ENCODE peak calls at places on chromosomes 13 and 19, in seven cellular contexts. V is IMR-90, E is A549, G is heart right ventricle, J is fibroblast of the aortic adventitia, A is spleen, H is choroid plexus epithelial cell. X is an unnamed sample.

GRCh38 chr13:46178143-46178542 is 3.8 kb downstream of the LCP1 start:
- DNase-seq in V (no peak), E (no peak), G (no peak), J (no peak), A (no peak), H (no peak), X (no peak)

GRCh38 chr13:41231786-41232185 is 31.6 kb downstream of the MTRF1 start:
- DNase-seq in V (peak), E (no peak), G (no peak), J (peak), A (no peak), H (peak), X (peak)

GRCh38 chr13:46683879-46684278 is 113.1 kb downstream of the ESD start:
- DNase-seq in V (peak), E (no peak), G (no peak), J (no peak), A (no peak), H (no peak), X (peak)

GRCh38 chr13:74641586-74641985 is 507.4 kb upstream of the KLF12 start:
- DNase-seq in V (peak), E (no peak), G (no peak), J (peak), A (no peak), H (peak), X (peak)

GRCh38 chr13:99313473-99313872 is 6.3 kb upstream of the GPR183 start:
- DNase-seq in V (no peak), E (no peak), G (no peak), J (no peak), A (no peak), H (no peak), X (no peak)

GRCh38 chr19:48239582-48240141 is 16.1 kb downstream of the CARD8 start:
- DNase-seq in V (peak), E (no peak), G (no peak), J (peak), A (no peak), H (peak), X (peak)

GRCh38 chr13:42215578-42216421 is 56.2 kb upstream of the AKAP11 start:
- DNase-seq in V (peak), E (no peak), G (no peak), J (peak), A (no peak), H (peak), X (peak)

GRCh38 chr13:93948523-93948922 is 531.0 kb downstream of the DCT start:
- DNase-seq in V (no peak), E (no peak), G (no peak), J (no peak), A (no peak), H (no peak), X (no peak)

GRCh38 chr13:95300625-95301134 is 571 bp downstream of the ABCC4 start:
- DNase-seq in V (peak), E (peak), G (peak), J (peak), A (peak), H (peak), X (peak)

GRCh38 chr13:113187263-113187669 is 21.2 kb downstream of the PCID2 start:
- DNase-seq in V (peak), E (peak), G (peak), J (peak), A (no peak), H (peak), X (peak)

GRCh38 chr19:56091751-56092546 is 29.1 kb downstream of the ZNF787 start:
- DNase-seq in V (no peak), E (peak), G (no peak), J (no peak), A (no peak), H (no peak), X (no peak)

GRCh38 chr13:31588923-31589322 is 150.4 kb upstream of the RXFP2 start:
- DNase-seq in V (no peak), E (no peak), G (no peak), J (no peak), A (no peak), H (no peak), X (no peak)

GRCh38 chr13:79407349-79407979 is 1.4 kb upstream of the RBM26 start:
- DNase-seq in V (no peak), E (no peak), G (no peak), J (no peak), A (no peak), H (no peak), X (no peak)

GRCh38 chr19:14735915-14736314 is 42.4 kb downstream of the ADGRE2 start:
- DNase-seq in V (no peak), E (no peak), G (no peak), J (no peak), A (no peak), H (no peak), X (no peak)

GRCh38 chr13:40124648-40125045 is 469.2 kb downstream of the COG6 start:
- DNase-seq in V (no peak), E (no peak), G (no peak), J (no peak), A (no peak), H (no peak), X (no peak)

GRCh38 chr19:34416021-34416545 is 11.9 kb downstream of the PDCD2L start:
- DNase-seq in V (peak), E (no peak), G (no peak), J (no peak), A (peak), H (peak), X (no peak)

GRCh38 chr13:42836930-42837329 is 55.5 kb downstream of the FAM216B start:
- DNase-seq in V (peak), E (peak), G (no peak), J (peak), A (no peak), H (peak), X (peak)

GRCh38 chr19:38734426-38735256 is 9.6 kb downstream of the CAPN12 start:
- DNase-seq in V (no peak), E (peak), G (no peak), J (no peak), A (peak), H (peak), X (no peak)

GRCh38 chr13:73984949-73985691 is 149.1 kb downstream of the KLF12 start:
- DNase-seq in V (no peak), E (no peak), G (no peak), J (no peak), A (no peak), H (no peak), X (no peak)

GRCh38 chr13:45833663-45834062 is 17.9 kb downstream of the SIAH3 start:
- DNase-seq in V (peak), E (no peak), G (peak), J (peak), A (no peak), H (peak), X (peak)

GRCh38 chr13:80093888-80094287 is 247.0 kb downstream of the SPRY2 start:
- DNase-seq in V (no peak), E (no peak), G (no peak), J (no peak), A (no peak), H (no peak), X (no peak)

GRCh38 chr13:98411617-98412310 is 165.1 kb downstream of the STK24 start:
- DNase-seq in V (no peak), E (no peak), G (no peak), J (peak), A (no peak), H (peak), X (no peak)

GRCh38 chr13:25738797-25739196 is 313.0 kb downstream of the SHISA2 start:
- DNase-seq in V (no peak), E (no peak), G (no peak), J (no peak), A (no peak), H (no peak), X (no peak)

GRCh38 chr13:110001622-110002275 is 215.4 kb upstream of the IRS2 start:
- DNase-seq in V (peak), E (no peak), G (no peak), J (peak), A (no peak), H (peak), X (peak)

GRCh38 chr13:111516712-111517640 is 196.5 kb downstream of the TEX29 start:
- DNase-seq in V (no peak), E (no peak), G (no peak), J (no peak), A (peak), H (no peak), X (no peak)

GRCh38 chr13:103794526-103794925 is 728.3 kb upstream of the SLC10A2 start:
- DNase-seq in V (no peak), E (no peak), G (no peak), J (no peak), A (no peak), H (no peak), X (no peak)

GRCh38 chr13:49247722-49248432 is at the start of gene CDADC1:
- DNase-seq in V (peak), E (peak), G (peak), J (peak), A (peak), H (peak), X (peak)

GRCh38 chr13:49253310-49253709 is 5.6 kb downstream of the CDADC1 start:
- DNase-seq in V (no peak), E (no peak), G (no peak), J (no peak), A (no peak), H (no peak), X (no peak)

GRCh38 chr13:49246850-49247721 is 639 bp upstream of the CDADC1 start:
- DNase-seq in V (no peak), E (no peak), G (no peak), J (no peak), A (no peak), H (peak), X (no peak)

GRCh38 chr13:49253997-49254396 is 6.3 kb downstream of the CDADC1 start:
- DNase-seq in V (no peak), E (no peak), G (no peak), J (no peak), A (no peak), H (no peak), X (no peak)

DNA sequence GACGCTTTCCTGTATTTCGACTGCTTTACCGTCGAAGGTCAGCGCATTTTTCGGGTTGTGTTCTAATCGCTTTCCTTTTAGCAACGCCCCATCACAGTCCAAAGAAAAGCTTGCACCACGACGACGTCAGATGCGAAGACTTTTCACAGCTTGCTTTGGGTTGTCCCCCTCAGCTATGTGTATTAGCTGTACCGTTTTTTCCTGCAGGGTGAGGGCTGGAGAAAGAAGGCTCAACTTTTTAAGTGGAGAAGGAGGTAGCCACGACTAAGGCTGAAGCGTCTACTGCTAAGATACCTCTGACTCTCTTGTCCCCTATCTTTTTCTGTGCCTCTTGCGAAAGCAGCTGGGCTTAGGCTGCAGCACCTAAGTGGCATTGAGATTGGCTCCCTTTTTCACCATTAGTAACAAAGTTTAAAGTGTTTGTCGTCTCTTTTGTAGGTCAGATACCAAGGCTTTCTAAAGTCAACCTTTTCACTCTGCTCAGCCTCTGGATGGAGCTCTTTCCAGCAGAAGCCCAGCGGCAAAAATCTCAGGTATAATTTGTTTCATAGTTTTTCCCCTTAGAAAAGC is 793 bp downstream of the CDADC1 start:
- DNase-seq in V (peak), E (peak), G (no peak), J (peak), A (no peak), H (peak), X (peak)
- TF ChIP-seq CTCF in V (peak), E (no peak), G (no peak), J (peak), A (no peak), H (peak), X (peak)

DNA sequence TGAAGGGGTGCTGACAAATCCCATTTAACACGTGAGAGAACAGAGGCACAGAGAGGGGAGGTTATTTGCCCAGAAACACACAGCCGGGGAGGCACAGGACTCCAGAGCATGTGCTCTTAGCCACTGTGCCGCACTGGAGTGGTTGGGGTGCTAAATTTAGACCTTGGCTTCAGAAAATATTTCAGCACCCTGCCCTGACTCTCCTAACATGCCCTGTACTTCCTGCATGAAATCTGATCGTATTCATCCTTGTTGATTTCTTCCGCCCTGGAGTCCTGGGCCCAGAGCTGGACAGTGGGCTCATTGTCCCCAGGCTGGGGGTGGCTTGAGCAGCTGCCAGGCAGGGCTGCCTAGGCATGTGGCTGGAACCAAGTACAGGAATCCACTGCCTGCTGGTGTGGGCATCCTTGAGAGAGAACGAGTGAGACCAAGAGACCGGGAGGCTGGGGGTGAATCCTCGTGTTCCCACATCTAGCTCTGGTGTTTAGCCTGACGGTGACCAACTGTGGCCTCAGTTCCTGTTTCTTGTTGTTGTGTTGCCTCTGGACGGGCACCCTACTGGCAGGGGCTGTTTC is 5.3 kb downstream of the SLC27A1 start:
- DNase-seq in V (peak), E (no peak), G (peak), J (peak), A (no peak), H (peak), X (peak)
- H3K4me3 ChIP-seq in V (no peak), E (no peak), G (no peak), J (no peak), A (no peak), H (no peak), X (no peak)

DNA sequence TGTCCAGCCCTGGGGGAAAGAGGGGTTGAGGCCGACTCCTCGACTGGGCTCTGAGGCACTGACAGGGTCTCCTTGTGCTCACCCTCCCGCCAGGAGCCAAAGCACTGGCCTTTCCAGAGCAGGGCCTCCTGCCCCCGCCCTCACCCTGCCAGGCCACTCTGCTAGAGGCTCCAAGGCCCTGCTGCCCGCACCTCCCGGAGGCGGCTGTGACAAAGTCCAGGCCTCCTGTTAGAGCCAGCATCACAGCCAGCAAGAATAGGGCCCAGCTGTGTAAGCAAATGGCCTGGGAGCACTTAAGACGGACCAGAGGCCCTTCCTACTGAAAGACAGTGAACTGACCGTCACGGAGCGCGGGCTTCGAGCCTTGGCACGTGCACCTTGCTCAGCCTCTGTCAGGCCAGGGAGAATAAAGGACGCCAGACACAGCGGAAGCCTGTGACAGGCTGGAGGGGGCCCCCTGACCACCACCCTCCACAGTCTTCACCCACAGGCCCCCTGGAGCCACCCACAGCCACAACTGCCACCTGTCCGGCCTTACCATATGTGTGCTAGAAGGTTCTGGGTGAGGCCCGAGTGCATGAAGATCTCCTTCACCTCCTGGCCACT is 50.9 kb downstream of the EPS15L1 start:
- DNase-seq in V (no peak), E (no peak), G (peak), J (no peak), A (no peak), H (no peak), X (no peak)
- TF ChIP-seq CTCF in V (no peak), E (no peak), G (no peak), J (no peak), A (no peak), H (no peak), X (no peak)

GRCh38 chr13:24668955-24669354 is 11.3 kb upstream of the ATP12A start:
- DNase-seq in V (no peak), E (no peak), G (no peak), J (no peak), A (no peak), H (no peak), X (no peak)

GRCh38 chr13:24670174-24670573 is 10.0 kb upstream of the ATP12A start:
- DNase-seq in V (no peak), E (no peak), G (no peak), J (no peak), A (no peak), H (no peak), X (no peak)

GRCh38 chr13:24672141-24673132 is 7.8 kb upstream of the ATP12A start:
- DNase-seq in V (no peak), E (no peak), G (no peak), J (no peak), A (no peak), H (no peak), X (no peak)

GRCh38 chr13:24671367-24672117 is 8.7 kb upstream of the ATP12A start:
- DNase-seq in V (peak), E (peak), G (no peak), J (peak), A (no peak), H (peak), X (peak)

GRCh38 chr13:24670927-24671326 is 9.3 kb upstream of the ATP12A start:
- DNase-seq in V (no peak), E (peak), G (no peak), J (peak), A (no peak), H (peak), X (no peak)
- H3K4me3 ChIP-seq in V (no peak), E (peak), G (no peak), J (no peak), A (no peak), H (no peak), X (no peak)

DNA sequence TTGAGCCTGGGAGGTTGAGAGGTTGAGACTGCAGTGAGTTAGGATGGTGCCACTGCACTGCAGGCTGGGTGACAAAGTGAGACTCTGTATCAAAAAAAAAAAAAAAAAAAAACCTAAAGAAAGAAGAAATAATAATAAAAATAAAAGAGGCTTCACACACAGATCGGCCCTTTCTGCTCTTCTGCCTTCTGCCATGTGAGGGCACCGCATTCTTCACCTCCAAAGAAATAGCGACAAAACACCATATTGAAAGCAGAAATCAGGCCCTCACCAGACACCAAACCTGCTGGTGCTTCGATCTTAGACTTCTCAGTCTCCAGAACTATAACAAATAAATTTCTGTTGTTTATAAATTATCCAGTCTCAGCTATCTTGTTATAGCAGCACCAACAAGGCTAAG is 3.0 kb downstream of the ZNF649 start:
- DNase-seq in V (no peak), E (no peak), G (no peak), J (no peak), A (no peak), H (no peak), X (no peak)
- TF ChIP-seq CTCF in V (peak), E (no peak), G (no peak), J (no peak), A (no peak), H (peak), X (no peak)

DNA sequence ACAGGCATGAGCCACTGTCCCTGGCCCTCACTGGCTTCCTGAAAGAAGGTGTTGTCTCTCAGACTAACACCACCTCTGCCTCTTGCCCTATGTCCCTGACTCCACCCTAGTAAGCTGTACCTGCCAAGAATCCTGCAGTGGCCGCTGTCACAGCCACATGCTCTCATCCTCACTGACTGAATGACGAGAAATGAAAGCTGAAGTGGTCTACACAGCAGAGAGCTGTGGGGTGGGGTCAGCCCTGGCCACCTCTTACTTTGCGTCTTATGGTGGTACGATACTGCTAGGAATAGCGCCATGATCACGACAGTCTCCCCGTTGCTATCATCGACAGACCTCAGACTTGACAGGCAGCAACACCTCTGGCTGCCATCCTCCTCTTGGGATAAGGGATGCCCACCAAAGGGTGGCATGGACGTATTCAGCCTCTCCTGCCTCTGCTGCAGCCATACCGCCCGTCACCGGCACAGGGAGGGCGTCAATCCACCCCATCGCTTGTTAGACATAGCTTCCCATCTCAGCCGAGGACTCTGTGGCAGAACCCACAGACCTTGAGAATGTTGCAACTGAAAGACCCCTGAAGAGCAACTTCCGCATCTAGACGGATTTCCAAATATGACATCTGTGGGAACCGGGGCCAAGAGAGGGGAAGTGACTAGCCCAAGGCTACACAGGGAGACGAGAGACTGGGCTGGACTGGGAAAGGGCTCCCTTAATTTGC is 809 bp downstream of the MYO1F start:
- DNase-seq in V (no peak), E (no peak), G (no peak), J (no peak), A (no peak), H (no peak), X (no peak)
- H3K4me3 ChIP-seq in V (no peak), E (no peak), G (peak), J (no peak), A (peak), H (no peak), X (no peak)

GRCh38 chr19:13190781-13191540 is 40.8 kb downstream of the IER2 start:
- DNase-seq in V (no peak), E (no peak), G (no peak), J (no peak), A (no peak), H (no peak), X (no peak)

GRCh38 chr19:13198634-13199033 is 48.4 kb downstream of the IER2 start:
- DNase-seq in V (no peak), E (no peak), G (no peak), J (no peak), A (no peak), H (no peak), X (no peak)

DNA sequence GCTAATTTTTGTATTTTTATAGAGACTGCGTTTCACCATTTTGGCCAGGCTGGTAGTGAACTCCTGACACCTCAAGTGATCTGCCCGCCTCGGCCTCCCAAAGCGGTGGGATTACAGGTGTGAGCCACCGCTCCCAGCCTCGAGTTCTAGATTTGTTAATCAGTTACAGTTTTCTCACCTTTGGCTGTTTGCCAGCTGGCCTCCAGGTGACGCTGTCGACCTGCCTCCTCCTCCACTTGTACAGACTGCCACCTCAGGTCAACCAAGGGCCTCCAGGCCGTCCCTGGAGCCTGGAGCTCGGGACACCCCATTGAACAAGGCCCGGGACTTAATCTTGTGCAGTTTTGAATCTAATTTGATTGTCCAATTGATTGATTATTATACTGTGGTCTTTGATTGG is 45.5 kb downstream of the IER2 start:
- DNase-seq in V (no peak), E (no peak), G (no peak), J (no peak), A (peak), H (no peak), X (no peak)
- TF ChIP-seq CTCF in V (no peak), E (no peak), G (no peak), J (no peak), A (peak), H (peak), X (no peak)

GRCh38 chr19:1038995-1039645 is 787 bp upstream of the ABCA7 start:
- DNase-seq in V (peak), E (no peak), G (no peak), J (no peak), A (peak), H (no peak), X (no peak)
- H3K4me3 ChIP-seq in V (no peak), E (no peak), G (peak), J (no peak), A (no peak), H (no peak), X (peak)